ENCODE peak calls at places on chromosomes 11 and 22, in nine cellular contexts. One of them, this sample, is unnamed.

GRCh38 chr11:92225563-92226308 is 1.1 kb downstream of the FAT3 start:
- DNase-seq in transverse colon: no peak
- DNase-seq in body of pancreas: no peak
- DNase-seq in tibial nerve: peak
- DNase-seq in suprapubic skin: peak
- DNase-seq in ovary: peak
- DNase-seq in IMR-90: no peak
- DNase-seq in HepG2: no peak
- DNase-seq in stomach: no peak
- DNase-seq in this sample: no peak

GRCh38 chr11:2105536-2105935 is 33.7 kb downstream of the IGF2 start:
- DNase-seq in transverse colon: no peak
- DNase-seq in body of pancreas: no peak
- DNase-seq in tibial nerve: no peak
- DNase-seq in suprapubic skin: no peak
- DNase-seq in ovary: no peak
- DNase-seq in IMR-90: no peak
- DNase-seq in HepG2: no peak
- DNase-seq in stomach: no peak
- DNase-seq in this sample: no peak

GRCh38 chr22:24894220-24894975 is 52.1 kb downstream of the LHFPL7 start:
- DNase-seq in transverse colon: peak
- DNase-seq in body of pancreas: peak
- DNase-seq in tibial nerve: peak
- DNase-seq in suprapubic skin: no peak
- DNase-seq in ovary: peak
- DNase-seq in IMR-90: peak
- DNase-seq in HepG2: peak
- DNase-seq in stomach: peak
- DNase-seq in this sample: peak

GRCh38 chr11:19816817-19817216 is 104.2 kb downstream of the NAV2 start:
- DNase-seq in transverse colon: no peak
- DNase-seq in body of pancreas: no peak
- DNase-seq in tibial nerve: no peak
- DNase-seq in suprapubic skin: no peak
- DNase-seq in ovary: no peak
- DNase-seq in IMR-90: no peak
- DNase-seq in HepG2: no peak
- DNase-seq in stomach: no peak
- DNase-seq in this sample: no peak

GRCh38 chr11:45017329-45017728 is 66.6 kb upstream of the TP53I11 start:
- DNase-seq in transverse colon: no peak
- DNase-seq in body of pancreas: no peak
- DNase-seq in tibial nerve: no peak
- DNase-seq in suprapubic skin: no peak
- DNase-seq in ovary: no peak
- DNase-seq in IMR-90: no peak
- DNase-seq in HepG2: no peak
- DNase-seq in stomach: no peak
- DNase-seq in this sample: no peak

GRCh38 chr22:27775087-27775697 is 26.4 kb downstream of the MN1 start:
- DNase-seq in transverse colon: no peak
- DNase-seq in body of pancreas: no peak
- DNase-seq in tibial nerve: no peak
- DNase-seq in suprapubic skin: no peak
- DNase-seq in ovary: no peak
- DNase-seq in IMR-90: peak
- DNase-seq in HepG2: no peak
- DNase-seq in stomach: no peak
- DNase-seq in this sample: no peak

GRCh38 chr11:116693206-116694016 is 79.4 kb downstream of the BUD13 start:
- DNase-seq in transverse colon: peak
- DNase-seq in body of pancreas: peak
- DNase-seq in tibial nerve: no peak
- DNase-seq in suprapubic skin: peak
- DNase-seq in ovary: no peak
- DNase-seq in IMR-90: no peak
- DNase-seq in HepG2: no peak
- DNase-seq in stomach: peak
- DNase-seq in this sample: no peak

GRCh38 chr11:106624377-106624776 is 393.9 kb downstream of the GUCY1A2 start:
- DNase-seq in transverse colon: no peak
- DNase-seq in body of pancreas: no peak
- DNase-seq in tibial nerve: no peak
- DNase-seq in suprapubic skin: no peak
- DNase-seq in ovary: no peak
- DNase-seq in IMR-90: peak
- DNase-seq in HepG2: no peak
- DNase-seq in stomach: no peak
- DNase-seq in this sample: no peak

GRCh38 chr11:4647795-4648194 is 4.0 kb downstream of the OR51E1 start:
- DNase-seq in transverse colon: no peak
- DNase-seq in body of pancreas: no peak
- DNase-seq in tibial nerve: no peak
- DNase-seq in suprapubic skin: no peak
- DNase-seq in ovary: no peak
- DNase-seq in IMR-90: no peak
- DNase-seq in HepG2: no peak
- DNase-seq in stomach: no peak
- DNase-seq in this sample: no peak

GRCh38 chr11:92222701-92223100 is 1.9 kb upstream of the FAT3 start:
- DNase-seq in transverse colon: no peak
- DNase-seq in body of pancreas: no peak
- DNase-seq in tibial nerve: no peak
- DNase-seq in suprapubic skin: no peak
- DNase-seq in ovary: no peak
- DNase-seq in IMR-90: no peak
- DNase-seq in HepG2: no peak
- DNase-seq in stomach: no peak
- DNase-seq in this sample: no peak

GRCh38 chr11:73311394-73311869 is 3.4 kb downstream of the ARHGEF17 start:
- DNase-seq in transverse colon: no peak
- DNase-seq in body of pancreas: no peak
- DNase-seq in tibial nerve: no peak
- DNase-seq in suprapubic skin: no peak
- DNase-seq in ovary: no peak
- DNase-seq in IMR-90: no peak
- DNase-seq in HepG2: no peak
- DNase-seq in stomach: no peak
- DNase-seq in this sample: no peak

GRCh38 chr22:45818130-45819085 is 146.8 kb downstream of the ATXN10 start:
- DNase-seq in transverse colon: no peak
- DNase-seq in body of pancreas: no peak
- DNase-seq in tibial nerve: no peak
- DNase-seq in suprapubic skin: no peak
- DNase-seq in ovary: no peak
- DNase-seq in IMR-90: no peak
- DNase-seq in HepG2: peak
- DNase-seq in stomach: no peak
- DNase-seq in this sample: peak

GRCh38 chr22:36435516-36436415 is 45.7 kb downstream of the TXN2 start:
- DNase-seq in transverse colon: peak
- DNase-seq in body of pancreas: peak
- DNase-seq in tibial nerve: no peak
- DNase-seq in suprapubic skin: no peak
- DNase-seq in ovary: no peak
- DNase-seq in IMR-90: no peak
- DNase-seq in HepG2: peak
- DNase-seq in stomach: peak
- DNase-seq in this sample: no peak

GRCh38 chr22:20438678-20439492 is 1.3 kb upstream of the SCARF2 start:
- DNase-seq in transverse colon: no peak
- DNase-seq in body of pancreas: no peak
- DNase-seq in tibial nerve: no peak
- DNase-seq in suprapubic skin: peak
- DNase-seq in ovary: no peak
- DNase-seq in IMR-90: no peak
- DNase-seq in HepG2: peak
- DNase-seq in stomach: no peak
- DNase-seq in this sample: no peak

DNA sequence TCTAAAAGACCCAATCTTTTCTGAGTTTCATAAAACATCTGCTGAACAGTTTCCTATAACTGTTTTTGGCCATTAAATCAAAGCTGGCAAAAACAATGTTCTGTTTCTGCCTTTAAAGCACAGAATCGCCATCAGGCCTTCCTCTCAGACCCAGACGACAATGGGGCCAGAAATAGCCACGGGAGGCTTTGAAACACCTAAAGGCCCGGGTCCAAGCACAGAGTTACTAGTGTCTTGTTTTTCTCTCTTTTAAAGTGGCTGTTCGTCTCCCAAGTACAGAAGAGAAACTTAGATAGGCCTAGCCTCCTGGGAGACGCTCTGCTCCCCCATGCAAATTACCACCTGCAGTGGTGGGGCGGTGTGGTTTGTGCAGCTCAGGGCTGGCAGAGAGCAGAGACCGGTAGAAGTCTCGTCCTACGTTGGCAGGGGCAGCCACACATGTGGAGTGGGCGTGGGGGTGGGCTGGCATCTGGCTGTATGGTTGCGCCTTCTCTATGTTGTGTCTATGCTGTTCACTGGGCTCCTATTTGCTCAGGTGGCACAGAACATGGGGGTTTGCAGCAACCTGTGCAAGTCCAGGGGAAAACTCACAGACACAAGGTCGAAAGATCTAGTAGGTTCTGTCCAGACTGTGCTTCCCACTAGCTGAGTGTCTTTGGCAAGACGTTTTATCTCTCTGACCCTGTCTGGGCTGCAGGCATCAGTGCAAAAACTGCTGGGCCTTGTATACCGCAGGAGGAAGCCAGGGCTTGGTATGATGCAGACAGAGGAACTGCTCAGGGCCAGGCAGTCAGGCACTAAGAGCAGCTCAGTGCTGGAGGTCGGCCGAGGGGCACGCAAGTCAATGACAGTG is 23.6 kb upstream of the ETS1 start:
- DNase-seq in transverse colon: peak
- DNase-seq in body of pancreas: no peak
- DNase-seq in tibial nerve: no peak
- DNase-seq in suprapubic skin: no peak
- DNase-seq in ovary: no peak
- DNase-seq in IMR-90: no peak
- DNase-seq in HepG2: no peak
- DNase-seq in stomach: no peak
- DNase-seq in this sample: no peak
- TF ChIP-seq POLR2A in transverse colon: no peak
- TF ChIP-seq POLR2A in body of pancreas: no peak
- TF ChIP-seq POLR2A in tibial nerve: no peak
- TF ChIP-seq POLR2A in suprapubic skin: no peak
- TF ChIP-seq POLR2A in ovary: no peak
- TF ChIP-seq POLR2A in IMR-90: no peak
- TF ChIP-seq POLR2A in HepG2: no peak
- TF ChIP-seq POLR2A in stomach: no peak
- TF ChIP-seq POLR2A in this sample: no peak

GRCh38 chr11:75201771-75202170 is 38.8 kb upstream of the TPBGL start:
- DNase-seq in transverse colon: no peak
- DNase-seq in body of pancreas: no peak
- DNase-seq in tibial nerve: no peak
- DNase-seq in suprapubic skin: no peak
- DNase-seq in ovary: no peak
- DNase-seq in IMR-90: no peak
- DNase-seq in HepG2: no peak
- DNase-seq in stomach: no peak
- DNase-seq in this sample: no peak
- H3K27ac ChIP-seq in transverse colon: no peak
- H3K27ac ChIP-seq in body of pancreas: no peak
- H3K27ac ChIP-seq in tibial nerve: no peak
- H3K27ac ChIP-seq in suprapubic skin: no peak
- H3K27ac ChIP-seq in ovary: no peak
- H3K27ac ChIP-seq in IMR-90: no peak
- H3K27ac ChIP-seq in HepG2: no peak
- H3K27ac ChIP-seq in stomach: no peak
- H3K27ac ChIP-seq in this sample: no peak

GRCh38 chr11:76152741-76153608 is 53.3 kb downstream of the WNT11 start:
- DNase-seq in transverse colon: peak
- DNase-seq in body of pancreas: no peak
- DNase-seq in tibial nerve: no peak
- DNase-seq in suprapubic skin: peak
- DNase-seq in ovary: no peak
- DNase-seq in IMR-90: no peak
- DNase-seq in HepG2: no peak
- DNase-seq in stomach: no peak
- DNase-seq in this sample: peak

GRCh38 chr11:76150141-76150540 is 56.2 kb downstream of the WNT11 start:
- DNase-seq in transverse colon: no peak
- DNase-seq in body of pancreas: no peak
- DNase-seq in tibial nerve: no peak
- DNase-seq in suprapubic skin: no peak
- DNase-seq in ovary: no peak
- DNase-seq in IMR-90: no peak
- DNase-seq in HepG2: no peak
- DNase-seq in stomach: no peak
- DNase-seq in this sample: no peak

GRCh38 chr11:76151561-76152085 is 54.7 kb downstream of the WNT11 start:
- DNase-seq in transverse colon: peak
- DNase-seq in body of pancreas: no peak
- DNase-seq in tibial nerve: no peak
- DNase-seq in suprapubic skin: peak
- DNase-seq in ovary: no peak
- DNase-seq in IMR-90: no peak
- DNase-seq in HepG2: no peak
- DNase-seq in stomach: no peak
- DNase-seq in this sample: no peak

GRCh38 chr11:76153609-76153949 is 52.7 kb downstream of the WNT11 start:
- DNase-seq in transverse colon: no peak
- DNase-seq in body of pancreas: no peak
- DNase-seq in tibial nerve: no peak
- DNase-seq in suprapubic skin: peak
- DNase-seq in ovary: no peak
- DNase-seq in IMR-90: peak
- DNase-seq in HepG2: peak
- DNase-seq in stomach: no peak
- DNase-seq in this sample: no peak

DNA sequence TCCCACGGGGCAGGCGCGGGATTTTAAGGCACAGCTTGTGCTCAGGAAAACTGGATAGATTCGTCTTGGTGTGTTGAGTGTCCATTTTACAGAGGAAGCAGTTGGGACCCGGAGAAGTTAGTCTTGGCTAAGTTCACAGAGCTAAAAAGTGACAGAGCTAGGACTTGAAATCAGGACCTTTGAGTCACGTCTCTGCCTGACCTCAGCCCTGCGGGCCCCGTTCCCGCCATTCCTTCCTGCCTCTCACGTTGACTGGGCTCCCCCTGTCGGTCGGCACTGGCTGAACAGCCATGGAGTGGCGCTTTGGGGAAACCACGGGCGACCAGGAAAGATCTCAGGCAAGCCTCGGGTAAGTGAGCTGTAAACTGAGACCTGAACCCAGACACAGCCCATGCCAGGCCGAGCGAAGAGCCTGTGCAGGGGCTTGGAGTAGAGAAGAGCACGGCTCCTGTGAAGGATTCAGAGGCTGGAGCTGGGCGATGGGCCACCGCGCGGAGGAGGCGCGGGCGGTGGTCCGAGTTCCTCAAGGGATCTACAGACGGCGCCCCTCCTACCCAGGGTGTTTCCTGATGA is 54.1 kb downstream of the WNT11 start:
- DNase-seq in transverse colon: peak
- DNase-seq in body of pancreas: peak
- DNase-seq in tibial nerve: peak
- DNase-seq in suprapubic skin: peak
- DNase-seq in ovary: peak
- DNase-seq in IMR-90: peak
- DNase-seq in HepG2: peak
- DNase-seq in stomach: peak
- DNase-seq in this sample: peak
- TF ChIP-seq POLR2A in transverse colon: no peak
- TF ChIP-seq POLR2A in body of pancreas: no peak
- TF ChIP-seq POLR2A in tibial nerve: no peak
- TF ChIP-seq POLR2A in suprapubic skin: no peak
- TF ChIP-seq POLR2A in ovary: no peak
- TF ChIP-seq POLR2A in IMR-90: no peak
- TF ChIP-seq POLR2A in HepG2: no peak
- TF ChIP-seq POLR2A in stomach: no peak
- TF ChIP-seq POLR2A in this sample: no peak

GRCh38 chr22:42994276-42994916 is 20.6 kb downstream of the PACSIN2 start:
- DNase-seq in transverse colon: peak
- DNase-seq in body of pancreas: no peak
- DNase-seq in tibial nerve: no peak
- DNase-seq in suprapubic skin: no peak
- DNase-seq in ovary: no peak
- DNase-seq in IMR-90: no peak
- DNase-seq in HepG2: peak
- DNase-seq in stomach: peak
- DNase-seq in this sample: no peak
- H3K27ac ChIP-seq in transverse colon: peak
- H3K27ac ChIP-seq in body of pancreas: peak
- H3K27ac ChIP-seq in tibial nerve: peak
- H3K27ac ChIP-seq in suprapubic skin: peak
- H3K27ac ChIP-seq in ovary: no peak
- H3K27ac ChIP-seq in IMR-90: peak
- H3K27ac ChIP-seq in HepG2: peak
- H3K27ac ChIP-seq in stomach: peak
- H3K27ac ChIP-seq in this sample: peak